ENCODE peak calls at places on chromosomes 16 and 17, in six cellular contexts. N is mucosa of descending colon; S is CD4-positive, alpha-beta T cell; R is heart left ventricle; P is cardiac muscle cell; G is stomach. L is an unnamed sample.

GRCh38 chr16:68399456-68399855 is 48.9 kb downstream of the SMPD3 start:
- DNase-seq in N (no peak), R (peak), G (no peak), S (no peak), P (no peak), L (no peak)

GRCh38 chr16:77585852-77586251 is 136.5 kb upstream of the NUDT7 start:
- DNase-seq in P (peak), R (no peak), N (no peak), S (no peak), G (no peak), L (no peak)

GRCh38 chr17:65434251-65434650 is 127.2 kb downstream of the AXIN2 start:
- DNase-seq in N (no peak), R (no peak), P (peak), S (no peak), G (no peak), L (no peak)

GRCh38 chr16:48408688-48409087 is 23.5 kb upstream of the SIAH1 start:
- DNase-seq in G (peak), P (peak), N (no peak), R (no peak), S (no peak), L (no peak)

GRCh38 chr17:79413591-79413990 is 197.3 kb downstream of the RBFOX3 start:
- DNase-seq in R (no peak), P (no peak), N (no peak), S (no peak), G (no peak), L (no peak)

GRCh38 chr17:81471804-81472456 is 40.7 kb downstream of the ACTG1 start:
- DNase-seq in R (no peak), S (peak), P (peak), G (no peak), N (peak), L (no peak)

GRCh38 chr17:46889992-46890564 is 32.9 kb upstream of the GOSR2 start:
- DNase-seq in N (no peak), S (no peak), G (no peak), P (no peak), R (no peak), L (no peak)

GRCh38 chr17:14756469-14756868 is 455.6 kb downstream of the HS3ST3B1 start:
- DNase-seq in G (no peak), P (no peak), N (no peak), S (no peak), R (no peak), L (no peak)

GRCh38 chr16:84648595-84649510 is 542 bp downstream of the KLHL36 start:
- DNase-seq in R (peak), S (peak), P (peak), N (peak), G (peak), L (no peak)

GRCh38 chr17:69710926-69711325 is 296.4 kb downstream of the MAP2K6 start:
- DNase-seq in N (no peak), P (no peak), G (no peak), R (no peak), S (no peak), L (no peak)

GRCh38 chr17:197352-197751 is 15.9 kb upstream of the DOC2B start:
- DNase-seq in S (no peak), P (no peak), N (no peak), R (no peak), G (no peak), L (no peak)

GRCh38 chr16:4694664-4695451 is 1.5 kb downstream of the NUDT16L1 start:
- DNase-seq in N (peak), P (peak), R (peak), G (no peak), S (no peak), L (no peak)

GRCh38 chr16:89974860-89975259 is 26.3 kb downstream of the DEF8 start:
- DNase-seq in S (no peak), G (no peak), R (no peak), N (no peak), P (no peak), L (no peak)

GRCh38 chr17:11366451-11366850 is 125.4 kb downstream of the SHISA6 start:
- DNase-seq in S (no peak), R (no peak), P (no peak), N (no peak), G (no peak), L (no peak)

GRCh38 chr17:78798695-78799559 is 16.9 kb upstream of the CYTH1 start:
- DNase-seq in R (no peak), G (no peak), S (no peak), P (peak), N (peak), L (peak)

GRCh38 chr17:65830356-65830755 is 268.9 kb upstream of the AXIN2 start:
- DNase-seq in N (no peak), R (no peak), G (no peak), P (no peak), S (no peak), L (no peak)

GRCh38 chr17:32240745-32241144 is 24.9 kb upstream of the RHBDL3 start:
- DNase-seq in R (peak), G (no peak), N (no peak), S (no peak), P (peak), L (no peak)

GRCh38 chr17:6492892-6493674 is 48.8 kb downstream of the PIMREG start:
- DNase-seq in R (no peak), N (peak), P (no peak), S (no peak), G (no peak), L (no peak)

GRCh38 chr16:49855280-49855821 is 561 bp downstream of the ZNF423 start:
- DNase-seq in S (peak), G (peak), P (peak), R (peak), N (peak), L (no peak)

GRCh38 chr17:38747385-38748328 is 479 bp downstream of the PCGF2 start:
- DNase-seq in S (no peak), G (no peak), P (peak), N (peak), R (peak), L (no peak)

GRCh38 chr17:27471321-27472269 is 15.3 kb downstream of the KSR1 start:
- DNase-seq in R (no peak), P (no peak), S (peak), G (no peak), N (no peak), L (no peak)

DNA sequence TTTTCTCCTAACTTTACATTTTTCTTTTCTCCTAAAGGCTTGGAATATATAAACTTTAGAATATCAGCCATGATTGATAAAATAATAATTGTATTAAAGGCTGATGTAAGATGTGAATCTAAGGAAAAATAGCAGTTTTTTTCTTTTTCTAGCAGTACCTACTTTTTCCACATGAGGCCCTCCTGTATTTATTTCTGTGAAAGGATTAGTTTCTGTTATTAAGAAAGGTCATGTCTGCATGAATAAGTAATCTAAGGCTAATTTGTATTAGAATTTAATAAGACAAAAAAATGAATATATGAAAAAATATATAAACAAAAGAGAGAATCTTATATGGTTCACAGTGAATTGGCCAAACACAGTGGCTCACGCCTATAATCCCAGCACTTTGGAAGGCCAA is 85.3 kb downstream of the STXBP4 start:
- DNase-seq in G (no peak), N (no peak), R (no peak), P (peak), S (no peak), L (no peak)
- TF ChIP-seq CTCF in G (no peak), N (no peak), R (peak), P (peak), S (no peak), L (peak)

GRCh38 chr17:21525464-21526130 is 149.4 kb downstream of the KCNJ12 start:
- DNase-seq in R (no peak), N (no peak), P (no peak), G (no peak), S (no peak), L (no peak)
- TF ChIP-seq CTCF in R (no peak), N (no peak), P (no peak), G (no peak), S (no peak), L (no peak)

GRCh38 chr17:35807371-35808144 is 1.7 kb upstream of the TAF15 start:
- DNase-seq in S (no peak), N (no peak), P (peak), R (no peak), G (no peak), L (no peak)

GRCh38 chr17:35809855-35810461 is 674 bp downstream of the TAF15 start:
- DNase-seq in P (no peak), G (no peak), N (no peak), S (no peak), R (no peak), L (no peak)

GRCh38 chr17:35808240-35808961 is 883 bp upstream of the TAF15 start:
- DNase-seq in N (no peak), G (no peak), S (no peak), P (no peak), R (no peak), L (no peak)

GRCh38 chr17:35811759-35812158 is 2.5 kb downstream of the TAF15 start:
- DNase-seq in N (no peak), P (no peak), S (no peak), G (no peak), R (no peak), L (no peak)

GRCh38 chr17:35808962-35809854 is at the start of gene TAF15:
- DNase-seq in P (peak), S (peak), G (peak), N (peak), R (peak), L (peak)
- TF ChIP-seq CTCF in P (peak), S (peak), G (peak), N (peak), R (peak), L (peak)

GRCh38 chr16:11852092-11852809 is 909 bp upstream of the RSL1D1 start:
- DNase-seq in N (no peak), R (no peak), G (no peak), P (peak), S (no peak), L (no peak)

GRCh38 chr16:11848842-11849241 is 2.5 kb downstream of the RSL1D1 start:
- DNase-seq in R (no peak), N (no peak), S (no peak), P (peak), G (no peak), L (no peak)

GRCh38 chr16:11857161-11857560 is 5.8 kb upstream of the RSL1D1 start:
- DNase-seq in S (no peak), P (no peak), R (no peak), G (no peak), N (no peak), L (no peak)

DNA sequence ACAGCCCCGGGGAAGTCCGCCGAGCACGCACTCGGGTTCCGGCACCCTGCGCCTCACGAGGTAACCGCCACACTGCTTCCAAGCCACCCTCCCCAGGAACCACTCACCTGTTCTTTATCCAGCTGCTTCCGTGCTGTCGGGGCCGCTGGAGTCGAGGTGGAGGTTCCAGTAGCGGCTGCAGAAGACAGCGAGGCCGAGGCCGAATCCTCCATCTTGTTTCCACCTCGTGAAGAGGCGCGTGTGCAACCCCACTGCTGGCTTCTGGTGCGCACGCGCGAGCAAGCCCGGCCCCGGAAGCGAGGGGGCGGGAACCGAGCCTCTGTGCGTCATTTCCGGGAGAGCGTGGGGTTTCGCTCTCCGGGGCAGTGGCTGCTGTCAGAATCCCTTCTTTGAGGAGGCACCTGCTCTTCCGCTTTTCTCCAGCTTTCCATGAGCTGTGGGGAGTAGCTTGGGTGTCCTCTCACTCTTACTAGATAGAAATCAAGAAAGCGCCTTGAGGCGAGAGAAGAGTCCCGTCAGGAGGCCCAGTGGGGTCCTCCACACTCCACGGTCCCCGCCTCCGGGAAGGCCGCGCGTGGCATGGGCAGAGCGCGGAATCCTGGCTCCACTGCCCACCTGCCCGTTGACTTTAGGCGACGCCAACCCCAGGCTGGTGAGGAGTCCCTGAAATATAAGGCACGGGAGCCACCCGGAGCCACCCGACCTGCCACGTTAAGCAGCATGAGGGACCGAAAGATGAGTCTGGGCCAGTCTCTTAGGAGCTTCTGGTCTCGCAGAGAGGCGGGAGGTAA is at the start of gene RSL1D1:
- DNase-seq in P (peak), S (peak), R (peak), G (peak), N (peak), L (peak)
- TF ChIP-seq CTCF in P (no peak), S (no peak), R (no peak), G (no peak), N (no peak), L (no peak)

GRCh38 chr17:58005031-58005727 is 1.9 kb downstream of the SRSF1 start:
- DNase-seq in R (no peak), N (no peak), G (no peak), S (no peak), P (no peak), L (no peak)
- TF ChIP-seq CTCF in R (no peak), N (no peak), G (no peak), S (no peak), P (no peak), L (no peak)

DNA sequence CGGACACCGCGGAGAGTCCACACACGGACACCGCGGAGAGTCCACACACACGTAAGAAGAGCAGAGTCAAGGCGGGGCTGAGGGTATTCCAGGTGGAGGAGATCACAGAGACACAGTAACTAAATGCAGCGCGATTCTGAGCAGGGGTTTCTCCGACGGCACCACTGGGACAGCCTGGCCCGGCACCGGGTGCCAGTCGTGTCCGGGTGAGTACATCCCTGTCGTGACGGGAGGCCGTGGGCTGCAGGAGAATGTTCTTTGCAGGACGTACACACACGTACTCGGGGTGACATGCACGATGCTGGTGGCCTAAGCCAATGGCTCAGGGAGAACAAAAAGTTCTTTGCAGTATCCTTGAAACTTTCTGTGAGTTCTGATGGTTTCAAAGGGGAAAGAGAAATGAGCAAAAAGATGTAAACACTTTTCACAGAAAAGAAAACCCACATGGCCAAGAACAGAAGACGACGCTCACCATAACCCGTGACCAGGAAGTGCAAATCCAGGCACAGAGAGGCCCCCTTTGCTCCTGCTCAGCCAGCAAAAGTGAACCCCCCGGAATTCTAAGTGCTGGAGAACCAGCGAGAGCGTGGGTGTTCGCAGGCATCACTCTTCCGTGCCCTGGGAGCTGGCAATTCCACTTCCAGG is 53.7 kb upstream of the METRNL start:
- DNase-seq in S (no peak), R (no peak), P (no peak), G (peak), N (no peak), L (no peak)
- TF ChIP-seq CTCF in S (no peak), R (no peak), P (no peak), G (no peak), N (no peak), L (no peak)